ENCODE peak calls at places on chromosomes 13 and 19, in seven cellular contexts. One of them, this sample, is unnamed.

GRCh38 chr13:94712812-94713555 is 639 bp upstream of the SOX21 start:
- DNase-seq in HEK293T: peak
- DNase-seq in GM23248: peak
- DNase-seq in dermis microvascular lymphatic vessel endothelial cell: no peak
- DNase-seq in stimulated activated CD8-positive, alpha-beta memory T cell treated with anti-CD3 and anti-CD28 coated beads, Interleukin-12 subunit alpha, Interleukin-12 subunit beta, amount 100 ng/mL, for 4 hours: no peak
- DNase-seq in activated CD4-positive, alpha-beta T cell treated with anti-CD3 and anti-CD28 coated beads for 48 hours: peak
- DNase-seq in activated CD8-positive, alpha-beta memory T cell treated with anti-CD3 and anti-CD28 coated beads for 1 hour: no peak
- DNase-seq in this sample: no peak

GRCh38 chr19:44576843-44577565 is 36.4 kb upstream of the IGSF23 start:
- DNase-seq in stimulated activated CD8-positive, alpha-beta memory T cell treated with anti-CD3 and anti-CD28 coated beads, Interleukin-12 subunit alpha, Interleukin-12 subunit beta, amount 100 ng/mL, for 4 hours: no peak
- DNase-seq in dermis microvascular lymphatic vessel endothelial cell: peak
- DNase-seq in GM23248: peak
- DNase-seq in activated CD8-positive, alpha-beta memory T cell treated with anti-CD3 and anti-CD28 coated beads for 1 hour: no peak
- DNase-seq in HEK293T: peak
- DNase-seq in activated CD4-positive, alpha-beta T cell treated with anti-CD3 and anti-CD28 coated beads for 48 hours: peak
- DNase-seq in this sample: peak

GRCh38 chr13:95754069-95754468 is 77.1 kb downstream of the DNAJC3 start:
- DNase-seq in activated CD8-positive, alpha-beta memory T cell treated with anti-CD3 and anti-CD28 coated beads for 1 hour: no peak
- DNase-seq in HEK293T: no peak
- DNase-seq in dermis microvascular lymphatic vessel endothelial cell: no peak
- DNase-seq in activated CD4-positive, alpha-beta T cell treated with anti-CD3 and anti-CD28 coated beads for 48 hours: no peak
- DNase-seq in stimulated activated CD8-positive, alpha-beta memory T cell treated with anti-CD3 and anti-CD28 coated beads, Interleukin-12 subunit alpha, Interleukin-12 subunit beta, amount 100 ng/mL, for 4 hours: no peak
- DNase-seq in GM23248: no peak
- DNase-seq in this sample: no peak

GRCh38 chr13:80871481-80871880 is 530.6 kb upstream of the SPRY2 start:
- DNase-seq in activated CD4-positive, alpha-beta T cell treated with anti-CD3 and anti-CD28 coated beads for 48 hours: no peak
- DNase-seq in dermis microvascular lymphatic vessel endothelial cell: no peak
- DNase-seq in activated CD8-positive, alpha-beta memory T cell treated with anti-CD3 and anti-CD28 coated beads for 1 hour: no peak
- DNase-seq in GM23248: no peak
- DNase-seq in HEK293T: no peak
- DNase-seq in stimulated activated CD8-positive, alpha-beta memory T cell treated with anti-CD3 and anti-CD28 coated beads, Interleukin-12 subunit alpha, Interleukin-12 subunit beta, amount 100 ng/mL, for 4 hours: no peak
- DNase-seq in this sample: no peak

GRCh38 chr13:54599413-54599812 is 1570.8 kb downstream of the OLFM4 start:
- DNase-seq in activated CD8-positive, alpha-beta memory T cell treated with anti-CD3 and anti-CD28 coated beads for 1 hour: no peak
- DNase-seq in dermis microvascular lymphatic vessel endothelial cell: no peak
- DNase-seq in activated CD4-positive, alpha-beta T cell treated with anti-CD3 and anti-CD28 coated beads for 48 hours: no peak
- DNase-seq in stimulated activated CD8-positive, alpha-beta memory T cell treated with anti-CD3 and anti-CD28 coated beads, Interleukin-12 subunit alpha, Interleukin-12 subunit beta, amount 100 ng/mL, for 4 hours: no peak
- DNase-seq in GM23248: no peak
- DNase-seq in HEK293T: no peak
- DNase-seq in this sample: no peak

GRCh38 chr13:26051231-26052135 is at the start of gene SHISA2:
- DNase-seq in activated CD4-positive, alpha-beta T cell treated with anti-CD3 and anti-CD28 coated beads for 48 hours: peak
- DNase-seq in dermis microvascular lymphatic vessel endothelial cell: peak
- DNase-seq in stimulated activated CD8-positive, alpha-beta memory T cell treated with anti-CD3 and anti-CD28 coated beads, Interleukin-12 subunit alpha, Interleukin-12 subunit beta, amount 100 ng/mL, for 4 hours: peak
- DNase-seq in activated CD8-positive, alpha-beta memory T cell treated with anti-CD3 and anti-CD28 coated beads for 1 hour: no peak
- DNase-seq in HEK293T: peak
- DNase-seq in GM23248: peak
- DNase-seq in this sample: no peak

GRCh38 chr13:26962671-26963070 is 202.1 kb upstream of the GPR12 start:
- DNase-seq in activated CD8-positive, alpha-beta memory T cell treated with anti-CD3 and anti-CD28 coated beads for 1 hour: no peak
- DNase-seq in GM23248: no peak
- DNase-seq in dermis microvascular lymphatic vessel endothelial cell: no peak
- DNase-seq in activated CD4-positive, alpha-beta T cell treated with anti-CD3 and anti-CD28 coated beads for 48 hours: no peak
- DNase-seq in stimulated activated CD8-positive, alpha-beta memory T cell treated with anti-CD3 and anti-CD28 coated beads, Interleukin-12 subunit alpha, Interleukin-12 subunit beta, amount 100 ng/mL, for 4 hours: no peak
- DNase-seq in HEK293T: no peak
- DNase-seq in this sample: no peak

GRCh38 chr13:103926118-103926517 is 859.9 kb upstream of the SLC10A2 start:
- DNase-seq in activated CD8-positive, alpha-beta memory T cell treated with anti-CD3 and anti-CD28 coated beads for 1 hour: no peak
- DNase-seq in stimulated activated CD8-positive, alpha-beta memory T cell treated with anti-CD3 and anti-CD28 coated beads, Interleukin-12 subunit alpha, Interleukin-12 subunit beta, amount 100 ng/mL, for 4 hours: no peak
- DNase-seq in dermis microvascular lymphatic vessel endothelial cell: no peak
- DNase-seq in activated CD4-positive, alpha-beta T cell treated with anti-CD3 and anti-CD28 coated beads for 48 hours: no peak
- DNase-seq in GM23248: no peak
- DNase-seq in HEK293T: no peak
- DNase-seq in this sample: no peak

GRCh38 chr19:737591-738093 is 13.3 kb upstream of the MISP start:
- DNase-seq in activated CD8-positive, alpha-beta memory T cell treated with anti-CD3 and anti-CD28 coated beads for 1 hour: peak
- DNase-seq in dermis microvascular lymphatic vessel endothelial cell: no peak
- DNase-seq in GM23248: peak
- DNase-seq in HEK293T: peak
- DNase-seq in stimulated activated CD8-positive, alpha-beta memory T cell treated with anti-CD3 and anti-CD28 coated beads, Interleukin-12 subunit alpha, Interleukin-12 subunit beta, amount 100 ng/mL, for 4 hours: peak
- DNase-seq in activated CD4-positive, alpha-beta T cell treated with anti-CD3 and anti-CD28 coated beads for 48 hours: peak
- DNase-seq in this sample: peak

GRCh38 chr19:50003254-50003788 is 21.9 kb downstream of the VRK3 start:
- DNase-seq in stimulated activated CD8-positive, alpha-beta memory T cell treated with anti-CD3 and anti-CD28 coated beads, Interleukin-12 subunit alpha, Interleukin-12 subunit beta, amount 100 ng/mL, for 4 hours: no peak
- DNase-seq in HEK293T: no peak
- DNase-seq in GM23248: no peak
- DNase-seq in activated CD8-positive, alpha-beta memory T cell treated with anti-CD3 and anti-CD28 coated beads for 1 hour: no peak
- DNase-seq in activated CD4-positive, alpha-beta T cell treated with anti-CD3 and anti-CD28 coated beads for 48 hours: no peak
- DNase-seq in dermis microvascular lymphatic vessel endothelial cell: no peak
- DNase-seq in this sample: no peak

GRCh38 chr19:44635581-44636438 is 7.9 kb upstream of the PVR start:
- DNase-seq in stimulated activated CD8-positive, alpha-beta memory T cell treated with anti-CD3 and anti-CD28 coated beads, Interleukin-12 subunit alpha, Interleukin-12 subunit beta, amount 100 ng/mL, for 4 hours: no peak
- DNase-seq in dermis microvascular lymphatic vessel endothelial cell: no peak
- DNase-seq in HEK293T: no peak
- DNase-seq in activated CD8-positive, alpha-beta memory T cell treated with anti-CD3 and anti-CD28 coated beads for 1 hour: no peak
- DNase-seq in activated CD4-positive, alpha-beta T cell treated with anti-CD3 and anti-CD28 coated beads for 48 hours: no peak
- DNase-seq in GM23248: peak
- DNase-seq in this sample: no peak

GRCh38 chr19:12784394-12784870 is 6.9 kb upstream of the JUNB start:
- DNase-seq in activated CD8-positive, alpha-beta memory T cell treated with anti-CD3 and anti-CD28 coated beads for 1 hour: no peak
- DNase-seq in dermis microvascular lymphatic vessel endothelial cell: no peak
- DNase-seq in GM23248: peak
- DNase-seq in stimulated activated CD8-positive, alpha-beta memory T cell treated with anti-CD3 and anti-CD28 coated beads, Interleukin-12 subunit alpha, Interleukin-12 subunit beta, amount 100 ng/mL, for 4 hours: no peak
- DNase-seq in HEK293T: no peak
- DNase-seq in activated CD4-positive, alpha-beta T cell treated with anti-CD3 and anti-CD28 coated beads for 48 hours: no peak
- DNase-seq in this sample: no peak

GRCh38 chr13:27372896-27373295 is 51.5 kb upstream of the GTF3A start:
- DNase-seq in dermis microvascular lymphatic vessel endothelial cell: no peak
- DNase-seq in activated CD4-positive, alpha-beta T cell treated with anti-CD3 and anti-CD28 coated beads for 48 hours: no peak
- DNase-seq in HEK293T: no peak
- DNase-seq in stimulated activated CD8-positive, alpha-beta memory T cell treated with anti-CD3 and anti-CD28 coated beads, Interleukin-12 subunit alpha, Interleukin-12 subunit beta, amount 100 ng/mL, for 4 hours: no peak
- DNase-seq in activated CD8-positive, alpha-beta memory T cell treated with anti-CD3 and anti-CD28 coated beads for 1 hour: no peak
- DNase-seq in GM23248: peak
- DNase-seq in this sample: no peak

GRCh38 chr13:47843005-47843404 is 158.1 kb downstream of the SUCLA2 start:
- DNase-seq in stimulated activated CD8-positive, alpha-beta memory T cell treated with anti-CD3 and anti-CD28 coated beads, Interleukin-12 subunit alpha, Interleukin-12 subunit beta, amount 100 ng/mL, for 4 hours: no peak
- DNase-seq in activated CD4-positive, alpha-beta T cell treated with anti-CD3 and anti-CD28 coated beads for 48 hours: no peak
- DNase-seq in GM23248: no peak
- DNase-seq in HEK293T: no peak
- DNase-seq in activated CD8-positive, alpha-beta memory T cell treated with anti-CD3 and anti-CD28 coated beads for 1 hour: no peak
- DNase-seq in dermis microvascular lymphatic vessel endothelial cell: no peak
- DNase-seq in this sample: no peak

GRCh38 chr19:3407556-3408516 is 41.5 kb downstream of the NFIC start:
- DNase-seq in HEK293T: no peak
- DNase-seq in activated CD8-positive, alpha-beta memory T cell treated with anti-CD3 and anti-CD28 coated beads for 1 hour: no peak
- DNase-seq in stimulated activated CD8-positive, alpha-beta memory T cell treated with anti-CD3 and anti-CD28 coated beads, Interleukin-12 subunit alpha, Interleukin-12 subunit beta, amount 100 ng/mL, for 4 hours: no peak
- DNase-seq in dermis microvascular lymphatic vessel endothelial cell: no peak
- DNase-seq in GM23248: peak
- DNase-seq in activated CD4-positive, alpha-beta T cell treated with anti-CD3 and anti-CD28 coated beads for 48 hours: no peak
- DNase-seq in this sample: no peak

GRCh38 chr19:46791944-46792343 is 3.5 kb upstream of the SLC1A5 start:
- DNase-seq in GM23248: no peak
- DNase-seq in stimulated activated CD8-positive, alpha-beta memory T cell treated with anti-CD3 and anti-CD28 coated beads, Interleukin-12 subunit alpha, Interleukin-12 subunit beta, amount 100 ng/mL, for 4 hours: no peak
- DNase-seq in dermis microvascular lymphatic vessel endothelial cell: no peak
- DNase-seq in HEK293T: no peak
- DNase-seq in activated CD4-positive, alpha-beta T cell treated with anti-CD3 and anti-CD28 coated beads for 48 hours: no peak
- DNase-seq in activated CD8-positive, alpha-beta memory T cell treated with anti-CD3 and anti-CD28 coated beads for 1 hour: no peak
- DNase-seq in this sample: no peak

GRCh38 chr19:51203941-51204720 is 20.7 kb upstream of the CD33 start:
- DNase-seq in activated CD8-positive, alpha-beta memory T cell treated with anti-CD3 and anti-CD28 coated beads for 1 hour: no peak
- DNase-seq in activated CD4-positive, alpha-beta T cell treated with anti-CD3 and anti-CD28 coated beads for 48 hours: no peak
- DNase-seq in dermis microvascular lymphatic vessel endothelial cell: no peak
- DNase-seq in stimulated activated CD8-positive, alpha-beta memory T cell treated with anti-CD3 and anti-CD28 coated beads, Interleukin-12 subunit alpha, Interleukin-12 subunit beta, amount 100 ng/mL, for 4 hours: no peak
- DNase-seq in GM23248: no peak
- DNase-seq in HEK293T: no peak
- DNase-seq in this sample: no peak

GRCh38 chr13:50672025-50672424 is 171.5 kb downstream of the DLEU7 start:
- DNase-seq in stimulated activated CD8-positive, alpha-beta memory T cell treated with anti-CD3 and anti-CD28 coated beads, Interleukin-12 subunit alpha, Interleukin-12 subunit beta, amount 100 ng/mL, for 4 hours: no peak
- DNase-seq in HEK293T: no peak
- DNase-seq in activated CD8-positive, alpha-beta memory T cell treated with anti-CD3 and anti-CD28 coated beads for 1 hour: no peak
- DNase-seq in activated CD4-positive, alpha-beta T cell treated with anti-CD3 and anti-CD28 coated beads for 48 hours: no peak
- DNase-seq in GM23248: peak
- DNase-seq in dermis microvascular lymphatic vessel endothelial cell: no peak
- DNase-seq in this sample: no peak

GRCh38 chr13:102530751-102531150 is 66.0 kb upstream of the TPP2 start:
- DNase-seq in dermis microvascular lymphatic vessel endothelial cell: no peak
- DNase-seq in activated CD4-positive, alpha-beta T cell treated with anti-CD3 and anti-CD28 coated beads for 48 hours: no peak
- DNase-seq in HEK293T: no peak
- DNase-seq in activated CD8-positive, alpha-beta memory T cell treated with anti-CD3 and anti-CD28 coated beads for 1 hour: no peak
- DNase-seq in stimulated activated CD8-positive, alpha-beta memory T cell treated with anti-CD3 and anti-CD28 coated beads, Interleukin-12 subunit alpha, Interleukin-12 subunit beta, amount 100 ng/mL, for 4 hours: no peak
- DNase-seq in GM23248: no peak
- DNase-seq in this sample: no peak